ENCODE peak calls at places on chromosomes 1 and 21, in ten cellular contexts. One of them, this sample, is unnamed.

GRCh38 chr1:223221686-223222085 is 78.6 kb upstream of the TLR5 start:
- DNase-seq in BJ: no peak
- DNase-seq in AG09309: no peak
- DNase-seq in GM06990: no peak
- DNase-seq in endothelial cell: no peak
- DNase-seq in left lung: no peak
- DNase-seq in foreskin fibroblast: no peak
- DNase-seq in spleen: no peak
- DNase-seq in neural progenitor cell: no peak
- DNase-seq in GM13976: no peak
- DNase-seq in this sample: no peak

GRCh38 chr1:186708578-186709203 is 28.5 kb upstream of the PTGS2 start:
- DNase-seq in BJ: no peak
- DNase-seq in AG09309: no peak
- DNase-seq in GM06990: no peak
- DNase-seq in endothelial cell: no peak
- DNase-seq in left lung: no peak
- DNase-seq in foreskin fibroblast: peak
- DNase-seq in spleen: no peak
- DNase-seq in neural progenitor cell: no peak
- DNase-seq in GM13976: no peak
- DNase-seq in this sample: no peak

GRCh38 chr1:234433563-234434285 is 45.3 kb downstream of the TARBP1 start:
- DNase-seq in BJ: peak
- DNase-seq in AG09309: peak
- DNase-seq in GM06990: no peak
- DNase-seq in endothelial cell: no peak
- DNase-seq in left lung: no peak
- DNase-seq in foreskin fibroblast: peak
- DNase-seq in spleen: no peak
- DNase-seq in neural progenitor cell: no peak
- DNase-seq in GM13976: peak
- DNase-seq in this sample: peak

GRCh38 chr1:53577141-53578100 is 118.2 kb downstream of the DMRTB1 start:
- DNase-seq in BJ: no peak
- DNase-seq in AG09309: no peak
- DNase-seq in GM06990: no peak
- DNase-seq in endothelial cell: no peak
- DNase-seq in left lung: no peak
- DNase-seq in foreskin fibroblast: no peak
- DNase-seq in spleen: peak
- DNase-seq in neural progenitor cell: peak
- DNase-seq in GM13976: no peak
- DNase-seq in this sample: no peak

GRCh38 chr21:14685568-14685967 is 139.5 kb upstream of the SAMSN1 start:
- DNase-seq in BJ: no peak
- DNase-seq in AG09309: no peak
- DNase-seq in GM06990: peak
- DNase-seq in endothelial cell: no peak
- DNase-seq in left lung: no peak
- DNase-seq in foreskin fibroblast: no peak
- DNase-seq in spleen: no peak
- DNase-seq in neural progenitor cell: no peak
- DNase-seq in GM13976: no peak
- DNase-seq in this sample: no peak

GRCh38 chr1:172480421-172480820 is 36.6 kb upstream of the PIGC start:
- DNase-seq in BJ: no peak
- DNase-seq in AG09309: no peak
- DNase-seq in GM06990: no peak
- DNase-seq in endothelial cell: no peak
- DNase-seq in left lung: no peak
- DNase-seq in foreskin fibroblast: no peak
- DNase-seq in spleen: no peak
- DNase-seq in neural progenitor cell: no peak
- DNase-seq in GM13976: no peak
- DNase-seq in this sample: no peak

GRCh38 chr1:181161170-181161870 is 72.8 kb downstream of the IER5 start:
- DNase-seq in BJ: no peak
- DNase-seq in AG09309: no peak
- DNase-seq in GM06990: no peak
- DNase-seq in endothelial cell: no peak
- DNase-seq in left lung: no peak
- DNase-seq in foreskin fibroblast: no peak
- DNase-seq in spleen: no peak
- DNase-seq in neural progenitor cell: no peak
- DNase-seq in GM13976: no peak
- DNase-seq in this sample: no peak

GRCh38 chr1:1666526-1666925 is 7.7 kb upstream of the CDK11B start:
- DNase-seq in BJ: no peak
- DNase-seq in AG09309: no peak
- DNase-seq in GM06990: no peak
- DNase-seq in endothelial cell: no peak
- DNase-seq in left lung: peak
- DNase-seq in foreskin fibroblast: no peak
- DNase-seq in spleen: peak
- DNase-seq in neural progenitor cell: no peak
- DNase-seq in GM13976: no peak
- DNase-seq in this sample: no peak

GRCh38 chr1:206963119-206963712 is 7.0 kb downstream of the FCAMR start:
- DNase-seq in BJ: no peak
- DNase-seq in AG09309: no peak
- DNase-seq in GM06990: no peak
- DNase-seq in endothelial cell: no peak
- DNase-seq in left lung: no peak
- DNase-seq in foreskin fibroblast: no peak
- DNase-seq in spleen: no peak
- DNase-seq in neural progenitor cell: no peak
- DNase-seq in GM13976: no peak
- DNase-seq in this sample: no peak

GRCh38 chr1:206967096-206967851 is 3.0 kb downstream of the FCAMR start:
- DNase-seq in BJ: no peak
- DNase-seq in AG09309: no peak
- DNase-seq in GM06990: peak
- DNase-seq in endothelial cell: no peak
- DNase-seq in left lung: no peak
- DNase-seq in foreskin fibroblast: no peak
- DNase-seq in spleen: no peak
- DNase-seq in neural progenitor cell: no peak
- DNase-seq in GM13976: no peak
- DNase-seq in this sample: peak

GRCh38 chr1:206963740-206964139 is 6.5 kb downstream of the FCAMR start:
- DNase-seq in BJ: no peak
- DNase-seq in AG09309: no peak
- DNase-seq in GM06990: no peak
- DNase-seq in endothelial cell: no peak
- DNase-seq in left lung: no peak
- DNase-seq in foreskin fibroblast: no peak
- DNase-seq in spleen: no peak
- DNase-seq in neural progenitor cell: no peak
- DNase-seq in GM13976: no peak
- DNase-seq in this sample: no peak

GRCh38 chr1:206969090-206969489 is 1.2 kb downstream of the FCAMR start:
- DNase-seq in BJ: no peak
- DNase-seq in AG09309: no peak
- DNase-seq in GM06990: no peak
- DNase-seq in endothelial cell: no peak
- DNase-seq in left lung: no peak
- DNase-seq in foreskin fibroblast: no peak
- DNase-seq in spleen: no peak
- DNase-seq in neural progenitor cell: no peak
- DNase-seq in GM13976: no peak
- DNase-seq in this sample: no peak

DNA sequence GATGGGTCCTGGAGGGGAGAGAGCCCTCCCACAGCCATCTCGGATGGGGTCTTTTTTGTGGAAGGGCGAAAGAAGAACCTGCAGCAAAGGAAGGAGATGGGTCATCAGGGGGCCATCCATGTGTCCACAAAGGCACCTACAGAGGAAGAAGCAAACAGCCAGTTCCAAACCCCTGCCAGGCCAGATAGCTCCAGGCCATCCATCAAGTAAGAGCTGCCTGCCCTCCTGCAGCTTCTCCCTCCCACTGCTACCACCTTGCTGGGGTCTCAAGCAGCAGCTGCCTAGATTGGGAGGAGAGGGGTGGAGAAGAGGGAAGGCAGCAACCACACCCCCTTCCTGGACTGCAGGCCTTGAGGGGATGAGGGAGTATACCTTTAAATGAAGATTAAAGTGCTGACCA is 4.5 kb downstream of the FCAMR start:
- DNase-seq in BJ: no peak
- DNase-seq in AG09309: no peak
- DNase-seq in GM06990: no peak
- DNase-seq in endothelial cell: no peak
- DNase-seq in left lung: no peak
- DNase-seq in foreskin fibroblast: no peak
- DNase-seq in spleen: no peak
- DNase-seq in neural progenitor cell: no peak
- DNase-seq in GM13976: no peak
- DNase-seq in this sample: no peak
- TF ChIP-seq CTCF in BJ: no peak
- TF ChIP-seq CTCF in AG09309: no peak
- TF ChIP-seq CTCF in GM06990: no peak
- TF ChIP-seq CTCF in endothelial cell: no peak
- TF ChIP-seq CTCF in left lung: no peak
- TF ChIP-seq CTCF in foreskin fibroblast: no peak
- TF ChIP-seq CTCF in spleen: no peak
- TF ChIP-seq CTCF in neural progenitor cell: no peak
- TF ChIP-seq CTCF in GM13976: no peak
- TF ChIP-seq CTCF in this sample: no peak

GRCh38 chr1:87678221-87678715 is 349.6 kb downstream of the LMO4 start:
- DNase-seq in BJ: no peak
- DNase-seq in AG09309: no peak
- DNase-seq in GM06990: no peak
- DNase-seq in endothelial cell: no peak
- DNase-seq in left lung: no peak
- DNase-seq in foreskin fibroblast: no peak
- DNase-seq in spleen: no peak
- DNase-seq in neural progenitor cell: no peak
- DNase-seq in GM13976: no peak
- DNase-seq in this sample: no peak

GRCh38 chr1:87669671-87670070 is 341.0 kb downstream of the LMO4 start:
- DNase-seq in BJ: no peak
- DNase-seq in AG09309: no peak
- DNase-seq in GM06990: no peak
- DNase-seq in endothelial cell: no peak
- DNase-seq in left lung: no peak
- DNase-seq in foreskin fibroblast: no peak
- DNase-seq in spleen: no peak
- DNase-seq in neural progenitor cell: no peak
- DNase-seq in GM13976: no peak
- DNase-seq in this sample: no peak

GRCh38 chr1:87674791-87675190 is 346.1 kb downstream of the LMO4 start:
- DNase-seq in BJ: no peak
- DNase-seq in AG09309: no peak
- DNase-seq in GM06990: no peak
- DNase-seq in endothelial cell: no peak
- DNase-seq in left lung: no peak
- DNase-seq in foreskin fibroblast: no peak
- DNase-seq in spleen: no peak
- DNase-seq in neural progenitor cell: no peak
- DNase-seq in GM13976: no peak
- DNase-seq in this sample: no peak

DNA sequence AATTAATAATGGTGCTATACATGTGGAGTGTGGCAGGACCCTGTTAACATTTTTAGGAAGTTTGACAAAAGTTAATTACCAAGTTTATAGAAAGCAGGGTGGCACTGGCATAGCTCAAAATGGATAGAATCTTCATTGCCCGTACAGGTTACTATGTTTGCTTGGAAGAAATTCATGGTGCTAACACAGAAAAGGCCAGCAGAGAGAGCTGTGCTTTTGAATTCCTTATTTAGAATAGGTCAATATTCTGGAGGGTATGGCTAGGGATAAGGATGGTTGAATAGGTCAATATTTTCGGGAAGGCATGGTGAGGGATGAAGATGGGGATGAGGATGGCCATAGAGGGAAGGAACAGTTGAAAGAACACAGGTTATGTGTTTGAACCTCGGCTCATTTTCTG is 345.1 kb downstream of the LMO4 start:
- DNase-seq in BJ: no peak
- DNase-seq in AG09309: no peak
- DNase-seq in GM06990: no peak
- DNase-seq in endothelial cell: no peak
- DNase-seq in left lung: no peak
- DNase-seq in foreskin fibroblast: no peak
- DNase-seq in spleen: no peak
- DNase-seq in neural progenitor cell: no peak
- DNase-seq in GM13976: no peak
- DNase-seq in this sample: no peak
- TF ChIP-seq CTCF in BJ: peak
- TF ChIP-seq CTCF in AG09309: peak
- TF ChIP-seq CTCF in GM06990: no peak
- TF ChIP-seq CTCF in endothelial cell: no peak
- TF ChIP-seq CTCF in left lung: no peak
- TF ChIP-seq CTCF in foreskin fibroblast: no peak
- TF ChIP-seq CTCF in spleen: no peak
- TF ChIP-seq CTCF in neural progenitor cell: peak
- TF ChIP-seq CTCF in GM13976: no peak
- TF ChIP-seq CTCF in this sample: no peak

DNA sequence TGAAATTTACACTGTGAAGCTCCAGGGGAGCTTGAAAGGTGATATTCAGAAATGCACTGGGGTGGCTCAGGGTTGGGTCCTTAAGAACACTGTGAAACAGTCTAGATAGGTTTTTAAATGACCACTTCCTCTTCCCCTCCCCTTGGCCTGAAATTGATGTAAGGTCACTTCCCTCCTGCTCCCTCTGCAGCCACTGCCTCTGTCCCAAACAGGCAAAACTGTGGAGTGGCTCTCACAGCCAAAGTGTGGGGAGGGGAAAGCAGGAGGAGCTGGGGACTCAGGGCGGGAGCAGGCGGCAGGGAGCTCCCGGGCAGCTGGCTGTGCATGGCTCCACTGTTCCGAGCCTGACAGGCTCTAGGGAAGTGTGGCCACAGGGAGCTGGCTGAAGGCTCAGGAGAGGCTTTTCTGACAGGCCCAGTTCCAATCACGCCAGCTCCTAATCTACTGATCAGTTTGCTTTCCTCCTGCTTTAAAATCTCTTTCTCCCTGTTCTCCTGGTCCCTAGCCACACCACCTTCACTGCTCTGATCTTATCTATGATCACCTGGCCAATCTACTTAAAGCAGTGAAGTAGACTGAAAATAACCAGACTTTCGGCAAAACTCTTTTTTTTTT is 5.1 kb upstream of the CSRP1 start:
- DNase-seq in BJ: no peak
- DNase-seq in AG09309: no peak
- DNase-seq in GM06990: peak
- DNase-seq in endothelial cell: peak
- DNase-seq in left lung: peak
- DNase-seq in foreskin fibroblast: no peak
- DNase-seq in spleen: peak
- DNase-seq in neural progenitor cell: peak
- DNase-seq in GM13976: peak
- DNase-seq in this sample: peak
- TF ChIP-seq CTCF in BJ: no peak
- TF ChIP-seq CTCF in AG09309: no peak
- TF ChIP-seq CTCF in GM06990: no peak
- TF ChIP-seq CTCF in endothelial cell: no peak
- TF ChIP-seq CTCF in left lung: no peak
- TF ChIP-seq CTCF in foreskin fibroblast: no peak
- TF ChIP-seq CTCF in spleen: no peak
- TF ChIP-seq CTCF in neural progenitor cell: no peak
- TF ChIP-seq CTCF in GM13976: no peak
- TF ChIP-seq CTCF in this sample: no peak

DNA sequence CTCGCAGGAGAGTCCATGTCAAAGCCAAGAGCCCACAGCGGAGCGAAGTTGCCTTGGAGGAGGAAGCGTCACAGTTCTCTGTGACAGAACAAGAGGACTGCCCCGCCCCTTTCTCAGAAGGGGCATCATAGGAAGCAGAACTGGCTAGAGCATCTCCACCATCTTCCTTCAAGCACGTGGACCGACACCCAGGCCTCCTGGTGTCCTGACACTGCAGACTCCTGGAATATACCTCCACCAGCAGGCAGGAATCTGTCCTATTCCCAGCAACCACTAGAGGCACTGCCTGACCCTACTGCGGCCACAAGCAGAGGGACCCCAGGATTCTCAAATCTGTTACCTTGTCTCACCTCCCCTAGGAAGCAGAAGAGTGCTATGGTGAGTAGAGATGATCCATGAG is 37.8 kb downstream of the GPA33 start:
- DNase-seq in BJ: no peak
- DNase-seq in AG09309: no peak
- DNase-seq in GM06990: no peak
- DNase-seq in endothelial cell: peak
- DNase-seq in left lung: no peak
- DNase-seq in foreskin fibroblast: no peak
- DNase-seq in spleen: no peak
- DNase-seq in neural progenitor cell: peak
- DNase-seq in GM13976: no peak
- DNase-seq in this sample: no peak
- TF ChIP-seq CTCF in BJ: peak
- TF ChIP-seq CTCF in AG09309: peak
- TF ChIP-seq CTCF in GM06990: peak
- TF ChIP-seq CTCF in endothelial cell: peak
- TF ChIP-seq CTCF in left lung: no peak
- TF ChIP-seq CTCF in foreskin fibroblast: no peak
- TF ChIP-seq CTCF in spleen: peak
- TF ChIP-seq CTCF in neural progenitor cell: peak
- TF ChIP-seq CTCF in GM13976: peak
- TF ChIP-seq CTCF in this sample: no peak